ENCODE peak calls at places on chromosomes 2 and 18, in four cellular contexts. N is GM12878, H is K562, A is HepG2. B is an unnamed sample.

GRCh38 chr2:109348190-109348589 is 219.2 kb downstream of the SH3RF3 start:
- DNase-seq in N (no peak), H (no peak), A (no peak), B (no peak)

GRCh38 chr2:173075781-173076556 is at the start of gene MAP3K20:
- DNase-seq in N (peak; percentile 9), H (peak; percentile 87), A (peak; percentile 38), B (peak; percentile 39)

GRCh38 chr2:127175821-127176354 is 44.2 kb downstream of the CYP27C1 start:
- DNase-seq in N (no peak), H (no peak), A (no peak), B (no peak)

GRCh38 chr2:152222975-152223638 is 47.5 kb upstream of the STAM2 start:
- DNase-seq in N (no peak), H (no peak), A (peak; percentile 59), B (no peak)

GRCh38 chr2:162400336-162400735 is 56.4 kb downstream of the GCA start:
- DNase-seq in N (no peak), H (no peak), A (no peak), B (no peak)

GRCh38 chr2:169073972-169074751 is 4.8 kb downstream of the DHRS9 start:
- DNase-seq in N (no peak), H (no peak), A (no peak), B (no peak)

GRCh38 chr2:10277293-10278028 is 25.2 kb upstream of the HPCAL1 start:
- DNase-seq in N (no peak), H (no peak), A (no peak), B (no peak)

GRCh38 chr2:49714433-49714832 is 560.1 kb upstream of the FSHR start:
- DNase-seq in N (no peak), H (no peak), A (no peak), B (no peak)

GRCh38 chr2:3182848-3183247 is 194.8 kb downstream of the EIPR1 start:
- DNase-seq in N (no peak), H (no peak), A (no peak), B (no peak)

GRCh38 chr18:61896767-61897166 is 4.0 kb upstream of the RNF152 start:
- DNase-seq in N (no peak), H (no peak), A (no peak), B (no peak)
- TF ChIP-seq POLR2A in N (no peak), H (no peak), A (no peak), B (no peak)

GRCh38 chr2:70964596-70965386 is 13.6 kb upstream of the ANKRD53 start:
- DNase-seq in N (no peak), H (peak; percentile 71), A (peak; percentile 22), B (peak; percentile 84)
- TF ChIP-seq POLR2AphosphoS5 in N (no peak), H (no peak), A (no peak), B (no peak)

GRCh38 chr2:171411791-171412483 is 21.9 kb downstream of the METTL8 start:
- DNase-seq in N (no peak), H (no peak), A (no peak), B (no peak)

GRCh38 chr2:171410624-171411023 is 23.2 kb downstream of the METTL8 start:
- DNase-seq in N (no peak), H (no peak), A (no peak), B (no peak)

GRCh38 chr2:171409436-171409971 is 24.3 kb downstream of the METTL8 start:
- DNase-seq in N (no peak), H (no peak), A (no peak), B (no peak)

GRCh38 chr2:171411214-171411613 is 22.6 kb downstream of the METTL8 start:
- DNase-seq in N (no peak), H (no peak), A (no peak), B (no peak)

DNA sequence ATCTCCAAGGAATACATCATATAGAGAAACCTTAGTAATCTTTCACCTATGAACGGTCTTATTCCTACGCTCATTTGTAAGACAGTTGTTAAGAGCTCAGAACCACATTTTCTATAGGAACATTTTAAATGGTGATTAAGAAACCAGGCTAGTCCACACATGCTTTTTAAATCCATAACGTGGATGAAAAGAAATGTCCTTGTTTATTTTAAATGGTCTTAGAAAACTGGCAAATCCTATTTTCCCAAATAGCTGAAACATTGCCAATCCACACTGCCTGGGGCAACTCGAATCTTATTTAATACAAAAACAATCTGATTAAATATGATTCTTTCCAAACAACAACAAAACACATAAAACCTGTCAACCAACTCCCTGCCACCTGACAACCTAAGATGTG is 23.7 kb downstream of the METTL8 start:
- DNase-seq in N (no peak), H (no peak), A (no peak), B (no peak)
- TF ChIP-seq TAF1 in N (no peak), H (no peak), A (no peak), B (no peak)

GRCh38 chr18:3624546-3624817 is 174.5 kb downstream of the TGIF1 start:
- DNase-seq in N (no peak), H (peak; percentile 36), A (no peak), B (no peak)

GRCh38 chr18:3624818-3625716 is 175.1 kb downstream of the TGIF1 start:
- DNase-seq in N (no peak), H (peak; percentile 59), A (no peak), B (no peak)

GRCh38 chr18:3625717-3626091 is 175.7 kb downstream of the TGIF1 start:
- DNase-seq in N (no peak), H (no peak), A (no peak), B (no peak)

GRCh38 chr18:3626927-3627240 is 176.9 kb downstream of the TGIF1 start:
- DNase-seq in N (no peak), H (no peak), A (no peak), B (no peak)

GRCh38 chr18:3623769-3624545 is 174.0 kb downstream of the TGIF1 start:
- DNase-seq in N (no peak), H (peak; percentile 86), A (peak; percentile 98), B (no peak)
- TF ChIP-seq POLR2A in N (no peak), H (peak; percentile 92), A (peak; percentile 94), B (no peak)

GRCh38 chr2:14143435-14143834 is 489.1 kb upstream of the LRATD1 start:
- DNase-seq in N (peak; percentile 4), H (no peak), A (no peak), B (no peak)

GRCh38 chr2:14137643-14138042 is 494.9 kb upstream of the LRATD1 start:
- DNase-seq in N (no peak), H (no peak), A (no peak), B (no peak)

GRCh38 chr2:14136030-14136429 is 496.5 kb upstream of the LRATD1 start:
- DNase-seq in N (no peak), H (no peak), A (no peak), B (no peak)

GRCh38 chr2:14134737-14135136 is 497.8 kb upstream of the LRATD1 start:
- DNase-seq in N (no peak), H (no peak), A (no peak), B (no peak)

GRCh38 chr2:14140009-14140408 is 492.5 kb upstream of the LRATD1 start:
- DNase-seq in N (no peak), H (no peak), A (no peak), B (no peak)
- TF ChIP-seq POLR2AphosphoS5 in N (no peak), H (no peak), A (no peak), B (no peak)

GRCh38 chr2:128440087-128440665 is 121.5 kb upstream of the HS6ST1 start:
- DNase-seq in N (no peak), H (no peak), A (no peak), B (no peak)

GRCh38 chr2:128438091-128438490 is 119.4 kb upstream of the HS6ST1 start:
- DNase-seq in N (no peak), H (no peak), A (no peak), B (no peak)

GRCh38 chr2:128440666-128441340 is 122.1 kb upstream of the HS6ST1 start:
- DNase-seq in N (no peak), H (no peak), A (no peak), B (no peak)

GRCh38 chr2:128438586-128438985 is 119.9 kb upstream of the HS6ST1 start:
- DNase-seq in N (no peak), H (no peak), A (no peak), B (no peak)

DNA sequence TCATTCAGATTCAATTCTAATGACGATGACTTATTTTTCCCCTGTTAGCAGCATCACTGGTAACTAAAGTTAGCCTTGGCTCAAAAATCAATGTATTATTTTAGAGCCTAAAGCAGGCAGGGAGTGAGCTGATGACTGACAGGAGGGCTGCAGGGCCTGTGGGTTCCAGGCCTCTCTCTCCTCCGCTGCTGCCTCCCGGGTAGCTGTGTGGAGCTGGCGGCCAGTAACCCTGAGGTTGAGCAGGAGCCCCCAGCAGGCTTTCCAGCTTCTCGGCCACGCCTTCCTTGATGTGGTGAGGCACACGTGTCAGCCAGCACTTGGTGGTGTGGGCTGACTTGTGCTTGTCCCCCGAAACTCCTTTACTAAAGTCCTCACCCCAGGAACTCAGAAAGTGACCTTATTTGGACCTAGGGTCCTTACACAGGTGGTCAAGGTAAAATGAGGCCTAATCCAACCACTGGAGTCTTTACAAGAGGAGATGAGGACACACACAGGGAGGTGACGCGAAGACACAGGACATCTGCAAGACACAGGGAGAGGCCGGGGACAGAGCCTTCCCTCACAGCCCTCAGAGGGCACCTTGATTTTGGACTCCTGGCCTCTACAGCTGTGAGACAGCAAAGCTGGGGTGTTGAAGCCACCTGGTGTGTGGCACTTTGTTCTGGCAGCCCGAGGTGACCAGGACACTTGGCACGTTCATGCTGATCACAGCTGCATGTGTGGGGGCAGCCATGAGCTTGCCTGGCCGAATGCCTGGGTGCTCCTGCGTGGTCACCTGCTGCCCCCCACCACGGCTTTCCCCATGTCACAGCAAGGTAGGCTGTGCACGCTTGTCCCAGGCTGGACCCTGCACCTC is 120.8 kb upstream of the HS6ST1 start:
- DNase-seq in N (no peak), H (no peak), A (no peak), B (no peak)
- TF ChIP-seq TAF1 in N (no peak), H (no peak), A (no peak), B (no peak)

DNA sequence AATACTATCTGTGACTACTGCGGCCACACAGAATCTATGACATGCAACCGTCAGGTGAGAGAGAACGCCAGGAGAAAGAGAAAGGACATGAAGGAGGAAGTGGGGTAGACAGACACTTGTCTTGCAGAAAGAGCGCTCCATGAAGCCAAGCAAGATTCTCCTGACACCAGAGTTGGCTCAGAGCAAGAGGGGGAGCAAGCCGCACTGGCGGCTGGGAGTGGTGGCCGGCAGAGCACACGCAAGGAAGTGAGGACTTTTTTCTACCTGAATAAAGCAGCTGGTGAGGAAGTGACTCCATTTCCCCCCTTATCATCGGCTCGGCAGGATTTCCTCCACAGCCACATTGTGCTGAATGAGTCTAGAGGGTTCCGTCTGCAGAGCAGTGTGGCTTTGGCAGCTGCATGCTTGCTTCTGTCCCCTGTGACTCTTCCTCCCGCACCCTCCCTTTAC is 181.5 kb downstream of the BCL2 start:
- DNase-seq in N (no peak), H (no peak), A (no peak), B (no peak)
- TF ChIP-seq POLR2A in N (peak; percentile 77), H (no peak), A (no peak), B (peak; percentile 59)

GRCh38 chr18:50262977-50263376 is 3.3 kb downstream of the CFAP53 start:
- DNase-seq in N (no peak), H (no peak), A (no peak), B (no peak)

GRCh38 chr18:50268022-50268747 is 1.9 kb upstream of the CFAP53 start:
- DNase-seq in N (peak; percentile 62), H (no peak), A (no peak), B (peak; percentile 89)

DNA sequence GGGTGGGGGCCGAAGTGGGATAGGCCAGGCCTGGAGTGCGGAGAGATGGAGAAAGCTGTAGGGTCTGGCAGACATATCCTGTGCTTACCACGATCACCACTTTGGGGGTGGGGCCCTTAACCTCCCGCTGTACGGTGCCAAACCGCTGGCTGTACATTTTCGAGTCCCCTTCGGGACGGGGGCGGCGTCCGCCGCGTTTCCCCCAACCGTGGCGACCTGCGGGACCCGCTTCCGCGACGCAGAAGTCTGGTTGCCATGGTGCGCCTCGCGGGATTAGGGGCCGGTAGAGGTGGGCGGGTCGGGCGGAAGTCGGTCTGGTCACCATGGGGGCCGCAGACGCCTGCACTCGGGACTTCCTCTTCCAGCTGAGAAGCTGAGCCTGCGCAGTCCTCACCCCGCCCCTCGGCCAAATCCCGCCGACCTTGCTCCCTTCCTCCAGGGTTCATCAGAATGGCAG is at the start of gene CFAP53:
- DNase-seq in N (peak; percentile 57), H (no peak), A (peak; percentile 81), B (peak; percentile 90)
- TF ChIP-seq POLR2AphosphoS5 in N (no peak), H (no peak), A (peak; percentile 19), B (peak; percentile 59)

B was measured in GM12892.